ENCODE peak calls at places on chromosomes 3 and 15, in six cellular contexts. One of them, this sample, is unnamed. For H3K4me1, the result is how much of the 10 kb centered on the place peaks cover.

GRCh38 chr15:99432271-99433025 is 133.3 kb upstream of the MEF2A start:
- DNase-seq in PC-9: no peak
- DNase-seq in H9: no peak
- DNase-seq in OCI-LY7: no peak
- DNase-seq in mammary epithelial cell: no peak
- DNase-seq in IMR-90: no peak
- DNase-seq in this sample: no peak

GRCh38 chr15:35329521-35329921 is 216.4 kb downstream of the DPH6 start:
- DNase-seq in PC-9: no peak
- DNase-seq in OCI-LY7: no peak
- DNase-seq in IMR-90: peak
- DNase-seq in mammary epithelial cell: no peak
- DNase-seq in H9: no peak
- DNase-seq in this sample: peak

GRCh38 chr15:43648649-43649429 is at the start of gene CATSPER2:
- DNase-seq in H9: peak
- DNase-seq in IMR-90: no peak
- DNase-seq in OCI-LY7: no peak
- DNase-seq in PC-9: no peak
- DNase-seq in mammary epithelial cell: no peak
- DNase-seq in this sample: no peak

GRCh38 chr3:173173652-173174051 is 32.6 kb upstream of the SPATA16 start:
- DNase-seq in mammary epithelial cell: no peak
- DNase-seq in PC-9: no peak
- DNase-seq in H9: no peak
- DNase-seq in IMR-90: no peak
- DNase-seq in OCI-LY7: no peak
- DNase-seq in this sample: no peak

GRCh38 chr15:85730001-85730820 is 64.5 kb downstream of the KLHL25 start:
- DNase-seq in IMR-90: peak
- DNase-seq in H9: no peak
- DNase-seq in PC-9: no peak
- DNase-seq in OCI-LY7: peak
- DNase-seq in mammary epithelial cell: peak
- DNase-seq in this sample: peak

GRCh38 chr3:170690133-170690981 is 104.5 kb upstream of the SLC7A14 start:
- DNase-seq in H9: peak
- DNase-seq in mammary epithelial cell: no peak
- DNase-seq in IMR-90: peak
- DNase-seq in PC-9: no peak
- DNase-seq in OCI-LY7: peak
- DNase-seq in this sample: no peak

GRCh38 chr3:42851228-42851834 is 24.3 kb downstream of the CYP8B1 start:
- DNase-seq in H9: peak
- DNase-seq in mammary epithelial cell: no peak
- DNase-seq in IMR-90: no peak
- DNase-seq in PC-9: no peak
- DNase-seq in OCI-LY7: no peak
- DNase-seq in this sample: peak

GRCh38 chr15:28184166-28184565 is 85.1 kb upstream of the OCA2 start:
- DNase-seq in OCI-LY7: no peak
- DNase-seq in mammary epithelial cell: no peak
- DNase-seq in H9: no peak
- DNase-seq in IMR-90: peak
- DNase-seq in PC-9: no peak
- DNase-seq in this sample: peak

GRCh38 chr3:144200004-144200403 is 228.4 kb downstream of the DIPK2A start:
- DNase-seq in mammary epithelial cell: no peak
- DNase-seq in H9: no peak
- DNase-seq in OCI-LY7: no peak
- DNase-seq in IMR-90: peak
- DNase-seq in PC-9: no peak
- DNase-seq in this sample: no peak

GRCh38 chr3:46496745-46497555 is 826 bp upstream of the RTP3 start:
- DNase-seq in PC-9: no peak
- DNase-seq in H9: peak
- DNase-seq in OCI-LY7: peak
- DNase-seq in IMR-90: peak
- DNase-seq in mammary epithelial cell: no peak
- DNase-seq in this sample: no peak

GRCh38 chr15:95875141-95875643 is 455.3 kb upstream of the NR2F2 start:
- DNase-seq in IMR-90: no peak
- DNase-seq in H9: no peak
- DNase-seq in OCI-LY7: no peak
- DNase-seq in PC-9: peak
- DNase-seq in mammary epithelial cell: peak
- DNase-seq in this sample: peak

GRCh38 chr3:42690766-42691680 is 5.7 kb downstream of the KLHL40 start:
- DNase-seq in mammary epithelial cell: no peak
- DNase-seq in H9: no peak
- DNase-seq in IMR-90: no peak
- DNase-seq in PC-9: no peak
- DNase-seq in OCI-LY7: no peak
- DNase-seq in this sample: no peak

GRCh38 chr3:187230011-187230410 is 32.7 kb downstream of the RTP1 start:
- DNase-seq in H9: no peak
- DNase-seq in OCI-LY7: no peak
- DNase-seq in mammary epithelial cell: no peak
- DNase-seq in IMR-90: peak
- DNase-seq in PC-9: no peak
- DNase-seq in this sample: peak

GRCh38 chr3:10561942-10562565 is 56.7 kb upstream of the ATP2B2 start:
- DNase-seq in OCI-LY7: no peak
- DNase-seq in PC-9: no peak
- DNase-seq in H9: no peak
- DNase-seq in mammary epithelial cell: no peak
- DNase-seq in IMR-90: no peak
- DNase-seq in this sample: no peak

GRCh38 chr3:120673116-120673515 is 8.9 kb downstream of the HGD start:
- DNase-seq in OCI-LY7: no peak
- DNase-seq in IMR-90: no peak
- DNase-seq in PC-9: no peak
- DNase-seq in mammary epithelial cell: no peak
- DNase-seq in H9: no peak
- DNase-seq in this sample: no peak

GRCh38 chr15:40949756-40950207 is 3.5 kb upstream of the CHAC1 start:
- DNase-seq in PC-9: no peak
- DNase-seq in OCI-LY7: no peak
- DNase-seq in IMR-90: no peak
- DNase-seq in mammary epithelial cell: no peak
- DNase-seq in H9: no peak
- DNase-seq in this sample: no peak

GRCh38 chr15:71275098-71275497 is 159.8 kb downstream of the THSD4 start:
- DNase-seq in PC-9: peak
- DNase-seq in mammary epithelial cell: peak
- DNase-seq in OCI-LY7: no peak
- DNase-seq in IMR-90: peak
- DNase-seq in H9: no peak
- DNase-seq in this sample: peak

GRCh38 chr3:180063783-180064182 is 27.0 kb upstream of the PEX5L start:
- DNase-seq in OCI-LY7: peak
- DNase-seq in mammary epithelial cell: no peak
- DNase-seq in PC-9: peak
- DNase-seq in IMR-90: no peak
- DNase-seq in H9: no peak
- DNase-seq in this sample: no peak

GRCh38 chr3:189570916-189571315 is 60.3 kb upstream of the TP63 start:
- DNase-seq in OCI-LY7: no peak
- DNase-seq in IMR-90: no peak
- DNase-seq in H9: no peak
- DNase-seq in mammary epithelial cell: no peak
- DNase-seq in PC-9: no peak
- DNase-seq in this sample: no peak

GRCh38 chr3:98325055-98325454 is 28.6 kb upstream of the OR5K4 start:
- DNase-seq in mammary epithelial cell: no peak
- DNase-seq in PC-9: no peak
- DNase-seq in IMR-90: no peak
- DNase-seq in OCI-LY7: no peak
- DNase-seq in H9: peak
- DNase-seq in this sample: no peak
- H3K4me1 ChIP-seq in mammary epithelial cell: under half
- H3K4me1 ChIP-seq in PC-9: under half
- H3K4me1 ChIP-seq in IMR-90: under half
- H3K4me1 ChIP-seq in OCI-LY7: under half
- H3K4me1 ChIP-seq in H9: under half
- H3K4me1 ChIP-seq in this sample: under half

DNA sequence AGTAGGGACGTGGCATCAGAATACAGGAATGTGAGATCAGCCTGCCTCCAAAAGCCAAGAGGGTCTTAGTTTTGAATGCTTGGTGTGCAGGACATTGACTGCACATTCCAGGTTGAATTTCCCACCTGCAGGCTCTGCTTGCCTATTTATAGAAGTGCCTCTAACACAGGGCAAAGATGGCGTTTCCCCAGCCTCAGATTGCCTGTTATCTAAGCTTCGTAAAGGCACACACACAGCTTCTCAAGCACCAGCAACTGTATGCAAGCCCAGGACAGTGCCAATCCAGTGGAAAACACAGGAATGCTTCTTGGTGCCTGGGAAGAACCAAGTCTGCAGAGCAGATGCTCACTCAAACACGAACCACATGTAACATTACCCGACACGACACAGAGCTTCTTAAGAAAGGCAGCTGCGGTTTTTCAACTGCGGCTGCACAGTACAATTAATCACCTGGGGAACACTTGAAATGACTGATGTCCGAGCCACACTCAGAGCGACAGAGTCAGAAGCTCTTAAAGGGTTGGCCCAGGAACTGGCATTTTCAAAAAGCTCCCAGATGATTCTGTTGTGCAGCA is 90.0 kb upstream of the ANKRD34C start:
- DNase-seq in mammary epithelial cell: no peak
- DNase-seq in PC-9: no peak
- DNase-seq in OCI-LY7: no peak
- DNase-seq in IMR-90: peak
- DNase-seq in H9: no peak
- DNase-seq in this sample: peak
- H2AFZ ChIP-seq in mammary epithelial cell: no peak
- H2AFZ ChIP-seq in PC-9: no peak
- H2AFZ ChIP-seq in OCI-LY7: no peak
- H2AFZ ChIP-seq in IMR-90: peak
- H2AFZ ChIP-seq in H9: no peak
- H2AFZ ChIP-seq in this sample: no peak

GRCh38 chr3:14847613-14848541 is 29.1 kb downstream of the FGD5 start:
- DNase-seq in IMR-90: no peak
- DNase-seq in OCI-LY7: peak
- DNase-seq in mammary epithelial cell: no peak
- DNase-seq in PC-9: no peak
- DNase-seq in H9: peak
- DNase-seq in this sample: no peak
- H3K4me1 ChIP-seq in IMR-90: under half
- H3K4me1 ChIP-seq in OCI-LY7: under half
- H3K4me1 ChIP-seq in mammary epithelial cell: under half
- H3K4me1 ChIP-seq in PC-9: under half
- H3K4me1 ChIP-seq in H9: under half
- H3K4me1 ChIP-seq in this sample: under half

GRCh38 chr3:102179321-102180290 is 255.2 kb upstream of the ZPLD1 start:
- DNase-seq in H9: no peak
- DNase-seq in mammary epithelial cell: no peak
- DNase-seq in PC-9: no peak
- DNase-seq in OCI-LY7: no peak
- DNase-seq in IMR-90: peak
- DNase-seq in this sample: peak
- H2AFZ ChIP-seq in H9: no peak
- H2AFZ ChIP-seq in mammary epithelial cell: peak
- H2AFZ ChIP-seq in PC-9: no peak
- H2AFZ ChIP-seq in OCI-LY7: no peak
- H2AFZ ChIP-seq in IMR-90: no peak
- H2AFZ ChIP-seq in this sample: peak

DNA sequence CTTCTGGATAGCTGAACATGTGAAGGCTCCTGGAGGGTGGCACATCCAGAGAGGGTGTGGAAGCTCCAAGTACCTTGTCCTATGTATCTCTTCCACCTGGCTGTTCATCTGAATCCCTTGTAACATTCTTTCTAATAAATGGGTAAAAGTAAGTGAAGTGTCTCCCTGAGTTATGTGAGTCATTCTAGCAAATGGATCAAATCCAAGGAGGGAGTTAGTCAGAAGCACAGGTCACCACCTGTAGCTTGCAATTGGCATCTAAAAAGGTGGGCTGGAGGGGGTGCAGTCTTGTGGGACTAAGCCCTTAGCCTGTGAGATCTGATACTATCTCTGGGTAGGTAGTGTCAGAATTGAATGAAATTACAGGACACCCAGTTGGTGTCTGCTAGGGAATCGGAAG is 71.0 kb downstream of the WWTR1 start:
- DNase-seq in H9: no peak
- DNase-seq in PC-9: peak
- DNase-seq in OCI-LY7: no peak
- DNase-seq in IMR-90: peak
- DNase-seq in mammary epithelial cell: peak
- DNase-seq in this sample: peak
- H3K4me1 ChIP-seq in H9: under half
- H3K4me1 ChIP-seq in PC-9: half or more
- H3K4me1 ChIP-seq in OCI-LY7: under half
- H3K4me1 ChIP-seq in IMR-90: under half
- H3K4me1 ChIP-seq in mammary epithelial cell: half or more
- H3K4me1 ChIP-seq in this sample: half or more

DNA sequence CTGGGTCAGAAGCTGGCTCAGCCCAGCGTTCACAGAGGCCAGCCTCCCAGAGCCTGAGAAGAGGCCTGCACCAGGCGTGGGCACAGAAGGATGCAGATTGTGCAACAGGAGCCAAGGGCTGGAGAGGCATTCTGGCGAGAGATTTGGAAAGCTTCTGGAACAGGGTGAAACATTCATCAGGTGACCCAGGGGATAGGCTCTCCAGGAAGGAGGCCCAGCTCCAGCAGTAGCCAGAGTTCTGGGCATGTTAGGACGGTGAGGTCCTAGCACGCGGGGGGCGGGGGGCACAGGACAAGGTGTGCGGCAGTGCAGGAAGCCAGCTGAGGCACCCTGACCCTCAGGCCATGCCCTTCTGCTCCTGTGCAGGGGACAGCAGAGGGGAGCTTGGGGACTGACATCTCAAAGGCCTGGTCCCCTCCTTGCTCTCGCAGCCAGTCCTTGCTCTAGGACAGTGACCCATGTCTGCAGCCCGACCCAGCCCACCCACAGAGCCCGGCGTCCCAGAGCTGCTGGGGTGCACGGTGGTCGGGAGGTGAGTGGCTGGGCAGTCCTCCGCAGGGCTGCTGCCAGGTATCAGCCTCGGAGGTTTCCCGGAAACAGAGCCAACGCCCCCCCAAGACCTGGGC is 111.7 kb upstream of the KLF13 start:
- DNase-seq in IMR-90: no peak
- DNase-seq in H9: no peak
- DNase-seq in PC-9: no peak
- DNase-seq in mammary epithelial cell: peak
- DNase-seq in OCI-LY7: no peak
- DNase-seq in this sample: no peak
- H2AFZ ChIP-seq in IMR-90: peak
- H2AFZ ChIP-seq in H9: no peak
- H2AFZ ChIP-seq in PC-9: no peak
- H2AFZ ChIP-seq in mammary epithelial cell: peak
- H2AFZ ChIP-seq in OCI-LY7: no peak
- H2AFZ ChIP-seq in this sample: peak